ENCODE peak calls at places on chromosomes 4 and X, in five cellular contexts. V is NB4; C is naive thymus-derived CD4-positive, alpha-beta T cell; B is T-helper 2 cell treated with Interferon-gamma antibody and Interleukin-4, amounts not matched to agents 5 μg/mL and 100 μg/mL, for 36 hours; M is central memory CD4-positive, alpha-beta T cell. W is an unnamed sample.

GRCh38 chr4:138609943-138610350 is 367.8 kb upstream of the SLC7A11 start:
- DNase-seq in B (no peak), C (no peak), M (no peak), V (no peak), W (peak; percentile 65)

GRCh38 chr4:145041378-145041777 is 56.6 kb downstream of the ANAPC10 start:
- DNase-seq in B (no peak), C (no peak), M (no peak), V (peak; percentile 54), W (no peak)

GRCh38 chr4:117941611-117942010 is 92.7 kb upstream of the NDST3 start:
- DNase-seq in V (no peak), B (no peak), M (no peak), C (no peak), W (no peak)

GRCh38 chr4:84324303-84324702 is 174.8 kb downstream of the NKX6-1 start:
- DNase-seq in B (no peak), M (no peak), C (no peak), V (no peak), W (no peak)

GRCh38 chr4:576991-577498 is 950 bp upstream of the TMEM271 start:
- DNase-seq in V (no peak), C (no peak), B (no peak), M (no peak), W (no peak)

GRCh38 chrX:134115270-134115669 is 121.7 kb upstream of the CCDC160 start:
- DNase-seq in M (no peak), C (no peak), V (no peak), B (no peak), W (no peak)

GRCh38 chr4:77385124-77385969 is 220.3 kb upstream of the CXCL13 start:
- DNase-seq in M (peak; percentile 4), B (peak; percentile 49), V (peak; percentile 61), C (peak; percentile 33), W (peak; percentile 79)

GRCh38 chr4:84279678-84280077 is 219.4 kb downstream of the NKX6-1 start:
- DNase-seq in B (no peak), M (no peak), C (no peak), V (no peak), W (peak; percentile 1)

GRCh38 chr4:76059750-76060149 is 14.8 kb upstream of the ART3 start:
- DNase-seq in M (no peak), B (peak; percentile 29), C (no peak), V (peak; percentile 80), W (peak; percentile 22)

GRCh38 chr4:75886104-75886503 is 16.1 kb downstream of the PPEF2 start:
- DNase-seq in V (no peak), M (no peak), C (no peak), B (no peak), W (no peak)

GRCh38 chrX:140765043-140765784 is 55.7 kb downstream of the LINC00632 start:
- DNase-seq in C (no peak), B (no peak), V (no peak), M (no peak), W (peak; percentile 28)

GRCh38 chr4:40547446-40548132 is 82.1 kb downstream of the RBM47 start:
- DNase-seq in B (no peak), C (no peak), M (no peak), V (no peak), W (no peak)